ENCODE peak calls at places on chromosome 17, in eight cellular contexts. One of them, this sample, is unnamed.
A peak's percentile ranks its signal among the peaks of the same experiment; 100 is the strongest.

GRCh38 chr17:62134397-62134796 is 69.3 kb upstream of the MED13 start:
- DNase-seq in PC-3: no peak
- DNase-seq in hepatocyte: no peak
- DNase-seq in MM.1S: no peak
- DNase-seq in GM23338: no peak
- DNase-seq in neural progenitor cell: no peak
- DNase-seq in HCT116: no peak
- DNase-seq in OCI-LY7: no peak
- DNase-seq in this sample: no peak

GRCh38 chr17:70535986-70536385 is 366.7 kb downstream of the KCNJ2 start:
- DNase-seq in OCI-LY7: no peak
- DNase-seq in neural progenitor cell: no peak
- DNase-seq in hepatocyte: no peak
- DNase-seq in HCT116: no peak
- DNase-seq in PC-3: peak; percentile 36
- DNase-seq in GM23338: no peak
- DNase-seq in MM.1S: no peak
- DNase-seq in this sample: no peak

GRCh38 chr17:29124135-29124930 is 55.9 kb downstream of the MYO18A start:
- DNase-seq in GM23338: peak; percentile 86
- DNase-seq in PC-3: peak; percentile 72
- DNase-seq in MM.1S: peak; percentile 62
- DNase-seq in hepatocyte: peak; percentile 81
- DNase-seq in neural progenitor cell: peak; percentile 72
- DNase-seq in HCT116: no peak
- DNase-seq in OCI-LY7: peak; percentile 71
- DNase-seq in this sample: peak; percentile 80

GRCh38 chr17:82980632-82981031 is 98.8 kb upstream of the METRNL start:
- DNase-seq in OCI-LY7: no peak
- DNase-seq in hepatocyte: no peak
- DNase-seq in MM.1S: no peak
- DNase-seq in PC-3: no peak
- DNase-seq in GM23338: no peak
- DNase-seq in neural progenitor cell: no peak
- DNase-seq in HCT116: no peak
- DNase-seq in this sample: no peak

GRCh38 chr17:16991349-16992009 is 19.6 kb upstream of the TNFRSF13B start:
- DNase-seq in neural progenitor cell: peak; percentile 83
- DNase-seq in HCT116: peak; percentile 57
- DNase-seq in MM.1S: peak; percentile 88
- DNase-seq in GM23338: peak; percentile 94
- DNase-seq in OCI-LY7: peak; percentile 90
- DNase-seq in PC-3: peak; percentile 89
- DNase-seq in hepatocyte: peak; percentile 89
- DNase-seq in this sample: peak; percentile 91

GRCh38 chr17:57612202-57613071 is 132.7 kb downstream of the CCDC182 start:
- DNase-seq in GM23338: peak; percentile 64
- DNase-seq in MM.1S: no peak
- DNase-seq in hepatocyte: no peak
- DNase-seq in HCT116: no peak
- DNase-seq in neural progenitor cell: peak; percentile 70
- DNase-seq in PC-3: no peak
- DNase-seq in OCI-LY7: peak; percentile 58
- DNase-seq in this sample: no peak

GRCh38 chr17:51767287-51767686 is 391.2 kb downstream of the CA10 start:
- DNase-seq in hepatocyte: no peak
- DNase-seq in GM23338: no peak
- DNase-seq in neural progenitor cell: no peak
- DNase-seq in OCI-LY7: no peak
- DNase-seq in MM.1S: no peak
- DNase-seq in HCT116: no peak
- DNase-seq in PC-3: no peak
- DNase-seq in this sample: no peak

GRCh38 chr17:16150251-16150859 is 65.0 kb downstream of the NCOR1 start:
- DNase-seq in neural progenitor cell: no peak
- DNase-seq in GM23338: no peak
- DNase-seq in HCT116: peak; percentile 6
- DNase-seq in PC-3: peak; percentile 81
- DNase-seq in hepatocyte: no peak
- DNase-seq in OCI-LY7: no peak
- DNase-seq in MM.1S: no peak
- DNase-seq in this sample: no peak

GRCh38 chr17:50180593-50180992 is 14.8 kb downstream of the SGCA start:
- DNase-seq in HCT116: no peak
- DNase-seq in GM23338: no peak
- DNase-seq in neural progenitor cell: no peak
- DNase-seq in MM.1S: no peak
- DNase-seq in OCI-LY7: no peak
- DNase-seq in hepatocyte: no peak
- DNase-seq in PC-3: no peak
- DNase-seq in this sample: no peak

GRCh38 chr17:74343526-74344284 is 17.7 kb downstream of the KIF19 start:
- DNase-seq in hepatocyte: no peak
- DNase-seq in MM.1S: no peak
- DNase-seq in PC-3: no peak
- DNase-seq in neural progenitor cell: no peak
- DNase-seq in OCI-LY7: no peak
- DNase-seq in GM23338: no peak
- DNase-seq in HCT116: no peak
- DNase-seq in this sample: no peak

GRCh38 chr17:16971458-16972338 is at the start of gene TNFRSF13B:
- DNase-seq in neural progenitor cell: no peak
- DNase-seq in HCT116: no peak
- DNase-seq in GM23338: no peak
- DNase-seq in OCI-LY7: peak; percentile 50
- DNase-seq in hepatocyte: no peak
- DNase-seq in MM.1S: peak; percentile 85
- DNase-seq in PC-3: no peak
- DNase-seq in this sample: no peak

GRCh38 chr17:57440522-57441269 is 184.4 kb downstream of the MSI2 start:
- DNase-seq in hepatocyte: peak; percentile 78
- DNase-seq in OCI-LY7: peak; percentile 66
- DNase-seq in MM.1S: no peak
- DNase-seq in HCT116: peak; percentile 76
- DNase-seq in GM23338: peak; percentile 81
- DNase-seq in neural progenitor cell: peak; percentile 81
- DNase-seq in PC-3: peak; percentile 70
- DNase-seq in this sample: peak; percentile 82

GRCh38 chr17:64632193-64632592 is 29.9 kb downstream of the SMURF2 start:
- DNase-seq in neural progenitor cell: no peak
- DNase-seq in HCT116: no peak
- DNase-seq in PC-3: no peak
- DNase-seq in OCI-LY7: no peak
- DNase-seq in hepatocyte: no peak
- DNase-seq in GM23338: no peak
- DNase-seq in MM.1S: no peak
- DNase-seq in this sample: no peak

GRCh38 chr17:57017625-57018024 is 39.7 kb downstream of the SCPEP1 start:
- DNase-seq in neural progenitor cell: no peak
- DNase-seq in OCI-LY7: no peak
- DNase-seq in HCT116: no peak
- DNase-seq in MM.1S: no peak
- DNase-seq in PC-3: no peak
- DNase-seq in GM23338: no peak
- DNase-seq in hepatocyte: no peak
- DNase-seq in this sample: no peak

GRCh38 chr17:41510251-41511065 is 5.0 kb upstream of the KRT13 start:
- DNase-seq in OCI-LY7: no peak
- DNase-seq in PC-3: no peak
- DNase-seq in hepatocyte: peak; percentile 48
- DNase-seq in HCT116: no peak
- DNase-seq in neural progenitor cell: no peak
- DNase-seq in GM23338: peak; percentile 47
- DNase-seq in MM.1S: no peak
- DNase-seq in this sample: no peak

GRCh38 chr17:17724991-17725852 is 44.0 kb downstream of the RAI1 start:
- DNase-seq in neural progenitor cell: peak; percentile 84
- DNase-seq in hepatocyte: no peak
- DNase-seq in HCT116: no peak
- DNase-seq in GM23338: peak; percentile 68
- DNase-seq in OCI-LY7: no peak
- DNase-seq in PC-3: no peak
- DNase-seq in MM.1S: no peak
- DNase-seq in this sample: peak; percentile 69

GRCh38 chr17:82947051-82947991 is 107.5 kb upstream of the ZNF750 start:
- DNase-seq in neural progenitor cell: no peak
- DNase-seq in OCI-LY7: no peak
- DNase-seq in HCT116: no peak
- DNase-seq in GM23338: no peak
- DNase-seq in MM.1S: no peak
- DNase-seq in hepatocyte: no peak
- DNase-seq in PC-3: no peak
- DNase-seq in this sample: no peak

GRCh38 chr17:3571043-3571900 is 13.7 kb upstream of the TRPV3 start:
- DNase-seq in HCT116: no peak
- DNase-seq in OCI-LY7: peak; percentile 86
- DNase-seq in MM.1S: no peak
- DNase-seq in hepatocyte: no peak
- DNase-seq in GM23338: no peak
- DNase-seq in neural progenitor cell: no peak
- DNase-seq in PC-3: no peak
- DNase-seq in this sample: no peak

GRCh38 chr17:48294989-48295892 is 134.8 kb downstream of the SKAP1 start:
- DNase-seq in neural progenitor cell: no peak
- DNase-seq in OCI-LY7: peak; percentile 63
- DNase-seq in GM23338: no peak
- DNase-seq in HCT116: no peak
- DNase-seq in hepatocyte: no peak
- DNase-seq in PC-3: peak; percentile 63
- DNase-seq in MM.1S: peak; percentile 70
- DNase-seq in this sample: no peak

GRCh38 chr17:302300-302698 is 50.3 kb downstream of the RPH3AL start:
- DNase-seq in GM23338: no peak
- DNase-seq in MM.1S: no peak
- DNase-seq in hepatocyte: peak; percentile 74
- DNase-seq in neural progenitor cell: no peak
- DNase-seq in PC-3: no peak
- DNase-seq in OCI-LY7: no peak
- DNase-seq in HCT116: no peak
- DNase-seq in this sample: no peak

GRCh38 chr17:41494524-41494923 is 4.8 kb upstream of the KRT36 start:
- DNase-seq in PC-3: peak; percentile 51
- DNase-seq in GM23338: no peak
- DNase-seq in neural progenitor cell: no peak
- DNase-seq in HCT116: no peak
- DNase-seq in hepatocyte: no peak
- DNase-seq in MM.1S: no peak
- DNase-seq in OCI-LY7: no peak
- DNase-seq in this sample: no peak

GRCh38 chr17:20008242-20009051 is 712 bp upstream of the SPECC1 start:
- DNase-seq in HCT116: no peak
- DNase-seq in hepatocyte: peak; percentile 42
- DNase-seq in MM.1S: no peak
- DNase-seq in OCI-LY7: no peak
- DNase-seq in GM23338: peak; percentile 73
- DNase-seq in neural progenitor cell: peak; percentile 54
- DNase-seq in PC-3: peak; percentile 46
- DNase-seq in this sample: peak; percentile 66

GRCh38 chr17:8479431-8479947 is 43.8 kb downstream of the NDEL1 start:
- DNase-seq in MM.1S: no peak
- DNase-seq in OCI-LY7: no peak
- DNase-seq in PC-3: no peak
- DNase-seq in HCT116: no peak
- DNase-seq in hepatocyte: no peak
- DNase-seq in GM23338: no peak
- DNase-seq in neural progenitor cell: no peak
- DNase-seq in this sample: no peak

GRCh38 chr17:45846646-45847045 is 2.0 kb downstream of the SPPL2C start:
- DNase-seq in HCT116: no peak
- DNase-seq in hepatocyte: no peak
- DNase-seq in MM.1S: no peak
- DNase-seq in GM23338: no peak
- DNase-seq in OCI-LY7: no peak
- DNase-seq in PC-3: no peak
- DNase-seq in neural progenitor cell: no peak
- DNase-seq in this sample: peak; percentile 24
- H3K4me1 ChIP-seq in HCT116: no peaks in the 10 kb centered on the region
- H3K4me1 ChIP-seq in hepatocyte: no peaks in the 10 kb centered on the region
- H3K4me1 ChIP-seq in MM.1S: peaks cover 7% of the 10 kb centered on the region
- H3K4me1 ChIP-seq in GM23338: no peaks in the 10 kb centered on the region
- H3K4me1 ChIP-seq in OCI-LY7: no peaks in the 10 kb centered on the region
- H3K4me1 ChIP-seq in PC-3: no peaks in the 10 kb centered on the region
- H3K4me1 ChIP-seq in neural progenitor cell: no peaks in the 10 kb centered on the region
- H3K4me1 ChIP-seq in this sample: no peaks in the 10 kb centered on the region

GRCh38 chr17:75645501-75645888 is 12.3 kb downstream of the SMIM5 start:
- DNase-seq in OCI-LY7: no peak
- DNase-seq in GM23338: no peak
- DNase-seq in PC-3: peak; percentile 99
- DNase-seq in HCT116: peak; percentile 90
- DNase-seq in MM.1S: peak; percentile 86
- DNase-seq in neural progenitor cell: no peak
- DNase-seq in hepatocyte: peak; percentile 93
- DNase-seq in this sample: peak; percentile 22
- TF ChIP-seq EZH2phosphoT487 in OCI-LY7: no peak
- TF ChIP-seq EZH2phosphoT487 in GM23338: no peak
- TF ChIP-seq EZH2phosphoT487 in PC-3: no peak
- TF ChIP-seq EZH2phosphoT487 in HCT116: no peak
- TF ChIP-seq EZH2phosphoT487 in MM.1S: no peak
- TF ChIP-seq EZH2phosphoT487 in neural progenitor cell: no peak
- TF ChIP-seq EZH2phosphoT487 in hepatocyte: no peak
- TF ChIP-seq EZH2phosphoT487 in this sample: no peak

DNA sequence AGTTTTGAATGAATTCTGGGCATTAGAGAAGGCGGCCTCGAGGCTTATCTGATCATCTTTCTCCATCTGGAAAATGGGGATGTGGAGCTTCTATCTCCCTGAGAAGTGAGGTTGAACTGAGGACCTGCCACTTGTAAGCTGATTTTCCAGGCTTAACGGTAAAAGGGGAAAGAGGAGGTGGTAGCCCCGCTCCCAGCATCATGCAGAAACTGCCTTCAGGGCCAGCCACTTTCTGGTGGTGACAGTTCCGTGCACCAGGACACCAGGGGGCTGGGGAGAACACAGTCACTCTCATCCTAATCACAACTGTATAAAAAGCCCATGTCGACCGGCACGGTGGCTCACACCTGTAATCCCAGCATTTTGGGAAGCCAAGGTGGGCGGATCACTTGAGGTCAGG is 20.9 kb upstream of the CPSF4L start:
- DNase-seq in PC-3: no peak
- DNase-seq in GM23338: no peak
- DNase-seq in neural progenitor cell: no peak
- DNase-seq in hepatocyte: no peak
- DNase-seq in HCT116: no peak
- DNase-seq in OCI-LY7: no peak
- DNase-seq in MM.1S: no peak
- DNase-seq in this sample: no peak
- H3K4me1 ChIP-seq in PC-3: peaks cover 15% of the 10 kb centered on the region
- H3K4me1 ChIP-seq in GM23338: peaks cover 17% of the 10 kb centered on the region
- H3K4me1 ChIP-seq in neural progenitor cell: peaks cover 31% of the 10 kb centered on the region
- H3K4me1 ChIP-seq in hepatocyte: peaks cover 27% of the 10 kb centered on the region
- H3K4me1 ChIP-seq in HCT116: peaks cover 20% of the 10 kb centered on the region
- H3K4me1 ChIP-seq in OCI-LY7: no peaks in the 10 kb centered on the region
- H3K4me1 ChIP-seq in MM.1S: no peaks in the 10 kb centered on the region
- H3K4me1 ChIP-seq in this sample: peaks cover 59% of the 10 kb centered on the region

DNA sequence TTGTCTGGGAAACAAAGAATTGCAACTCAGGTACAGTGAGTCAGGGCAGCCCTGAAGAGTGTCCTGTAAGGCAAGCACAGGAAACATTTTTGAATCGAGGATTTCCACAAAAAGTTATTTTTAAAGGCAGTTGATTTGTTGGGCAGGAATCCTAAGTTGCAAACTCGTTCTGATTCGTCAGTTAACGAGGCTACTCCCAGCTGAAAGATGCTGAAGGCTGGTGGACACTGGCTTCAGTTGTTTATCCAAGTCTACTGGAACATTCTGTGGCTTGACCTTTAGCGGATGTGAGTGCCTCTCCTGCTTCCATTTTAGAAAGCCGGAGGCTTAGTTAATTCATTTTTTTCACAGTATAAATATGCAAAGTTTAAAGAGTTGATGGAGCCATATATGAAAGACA is 84.2 kb downstream of the KCNJ12 start:
- DNase-seq in hepatocyte: no peak
- DNase-seq in PC-3: peak; percentile 7
- DNase-seq in MM.1S: no peak
- DNase-seq in neural progenitor cell: no peak
- DNase-seq in GM23338: no peak
- DNase-seq in OCI-LY7: no peak
- DNase-seq in HCT116: no peak
- DNase-seq in this sample: no peak
- TF ChIP-seq EZH2phosphoT487 in hepatocyte: no peak
- TF ChIP-seq EZH2phosphoT487 in PC-3: no peak
- TF ChIP-seq EZH2phosphoT487 in MM.1S: no peak
- TF ChIP-seq EZH2phosphoT487 in neural progenitor cell: no peak
- TF ChIP-seq EZH2phosphoT487 in GM23338: no peak
- TF ChIP-seq EZH2phosphoT487 in OCI-LY7: no peak
- TF ChIP-seq EZH2phosphoT487 in HCT116: no peak
- TF ChIP-seq EZH2phosphoT487 in this sample: no peak

This sample was measured in SK-N-SH.